ENCODE peak calls at places on chromosome 1, in six cellular contexts. I, A, D, X, B and L are unnamed samples.
A peak's percentile ranks its signal among the peaks of the same experiment; 100 is the strongest.

GRCh38 chr1:29539971-29540370 is 303.6 kb downstream of the PTPRU start:
- DNase-seq in D (no peak), B (no peak), A (no peak), X (no peak), I (no peak), L (no peak)

GRCh38 chr1:119635801-119636390 is 12.2 kb downstream of the ZNF697 start:
- DNase-seq in B (no peak), X (no peak), D (no peak), I (no peak), A (no peak), L (no peak)

GRCh38 chr1:54805981-54806381 is 4.9 kb upstream of the TTC22 start:
- DNase-seq in B (no peak), X (no peak), I (no peak), A (no peak), D (no peak), L (no peak)

GRCh38 chr1:84103197-84103992 is 40.7 kb upstream of the PRKACB start:
- DNase-seq in A (peak; percentile 94), D (peak; percentile 95), B (no peak), I (peak; percentile 46), X (peak; percentile 83), L (peak; percentile 92)

GRCh38 chr1:174692313-174692712 is 244.5 kb downstream of the GPR52 start:
- DNase-seq in A (peak; percentile 10), I (no peak), X (peak; percentile 5), D (peak; percentile 60), B (no peak), L (peak; percentile 41)

GRCh38 chr1:238581332-238581731 is 690.6 kb upstream of the ZP4 start:
- DNase-seq in A (no peak), X (no peak), D (no peak), I (no peak), B (no peak), L (no peak)

GRCh38 chr1:212607206-212607923 is 1.2 kb upstream of the ATF3 start:
- DNase-seq in I (peak; percentile 47), B (no peak), A (no peak), D (no peak), X (peak; percentile 46), L (no peak)

GRCh38 chr1:185406006-185406974 is 89.2 kb upstream of the IVNS1ABP start:
- DNase-seq in I (no peak), X (no peak), D (no peak), B (no peak), A (no peak), L (no peak)

GRCh38 chr1:167076136-167076710 is 14.0 kb downstream of the GPA33 start:
- DNase-seq in X (no peak), D (no peak), A (no peak), B (no peak), I (peak; percentile 44), L (no peak)

GRCh38 chr1:52294580-52294979 is 71.4 kb downstream of the CC2D1B start:
- DNase-seq in B (no peak), X (peak; percentile 39), I (no peak), D (no peak), A (no peak), L (no peak)

GRCh38 chr1:214719207-214719606 is 116.2 kb downstream of the CENPF start:
- DNase-seq in X (no peak), I (no peak), A (no peak), B (no peak), D (no peak), L (peak; percentile 23)

GRCh38 chr1:41239988-41240610 is 2.0 kb downstream of the SCMH1 start:
- DNase-seq in X (peak; percentile 59), I (no peak), D (peak; percentile 28), B (no peak), A (peak; percentile 50), L (peak; percentile 78)

GRCh38 chr1:239367417-239367816 is 19.0 kb upstream of the CHRM3 start:
- DNase-seq in B (no peak), D (no peak), I (no peak), A (no peak), X (no peak), L (no peak)

DNA sequence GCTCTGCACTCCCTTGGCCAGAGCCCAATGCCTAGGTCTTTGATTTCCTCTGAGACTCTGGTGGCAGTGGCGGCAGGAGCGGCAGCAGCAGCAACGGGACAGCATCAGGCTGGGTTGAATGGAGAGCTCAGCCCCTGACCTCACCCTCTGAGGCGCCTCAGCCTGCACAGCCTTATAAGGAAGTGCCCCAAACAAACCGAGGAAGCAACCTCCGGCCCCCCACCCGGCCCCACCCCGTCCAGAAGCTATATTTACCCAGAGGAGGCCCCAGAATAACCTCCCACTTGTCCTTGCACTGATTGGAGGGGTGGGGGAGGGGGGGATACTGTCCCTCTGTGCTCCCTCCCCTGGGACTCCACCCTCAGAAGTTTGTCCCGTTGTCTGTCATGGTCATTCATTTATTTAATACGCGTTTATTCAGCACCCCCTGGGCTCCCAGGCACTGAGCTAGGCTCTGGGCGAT is 12.2 kb downstream of the NES start:
- DNase-seq in I (peak; percentile 50), X (no peak), B (no peak), D (peak; percentile 91), A (peak; percentile 54), L (peak; percentile 26)
- H3K9ac ChIP-seq in I (no peak overlapping the region), X (no peak overlapping the region), B (no peak overlapping the region), D (peak overlapping the region; percentile 44), A (no peak overlapping the region), L (peak overlapping the region; percentile 42)

DNA sequence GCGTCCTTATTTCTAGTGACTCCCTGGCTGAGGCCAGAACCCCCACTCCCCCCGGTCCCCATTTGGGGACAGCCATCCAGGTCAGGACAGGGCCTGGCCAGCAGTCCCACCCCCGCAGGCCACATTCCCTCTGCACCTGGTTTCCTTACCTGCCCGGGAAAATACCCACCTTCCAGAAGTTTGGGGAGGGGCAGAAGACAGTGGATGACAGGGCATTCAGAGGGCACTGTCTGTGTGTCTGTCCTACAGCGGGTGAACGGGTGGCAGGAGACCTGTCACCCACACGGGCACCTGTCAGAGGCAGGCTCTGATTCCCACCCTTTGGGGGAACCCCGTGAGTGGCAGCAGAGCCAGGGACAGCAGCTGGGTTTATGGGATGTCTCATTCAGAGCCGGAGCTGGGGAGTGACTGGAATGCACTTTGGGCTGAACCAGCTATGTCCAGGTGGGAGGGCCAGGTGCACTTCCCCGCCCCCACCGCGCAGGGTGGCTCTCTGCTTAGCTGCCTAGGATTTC is 2.0 kb downstream of the ARHGEF16 start:
- DNase-seq in D (no peak), I (no peak), A (no peak), X (no peak), B (no peak), L (no peak)
- H3K4me2 ChIP-seq in D (no peak overlapping the region), I (no peak overlapping the region), A (no peak overlapping the region), X (no peak overlapping the region), B (no peak overlapping the region), L (no peak overlapping the region)

GRCh38 chr1:95407146-95407863 is 173.3 kb downstream of the RWDD3 start:
- DNase-seq in I (peak; percentile 10), X (no peak), B (no peak), D (peak; percentile 93), A (no peak), L (no peak)

GRCh38 chr1:95406279-95406678 is 172.3 kb downstream of the RWDD3 start:
- DNase-seq in I (no peak), A (no peak), X (no peak), D (no peak), B (no peak), L (no peak)

GRCh38 chr1:95408506-95409136 is 174.6 kb downstream of the RWDD3 start:
- DNase-seq in D (peak; percentile 68), I (peak; percentile 22), B (no peak), X (no peak), A (no peak), L (no peak)

GRCh38 chr1:95409901-95410300 is 175.9 kb downstream of the RWDD3 start:
- DNase-seq in D (no peak), B (no peak), X (no peak), I (no peak), A (no peak), L (no peak)

DNA sequence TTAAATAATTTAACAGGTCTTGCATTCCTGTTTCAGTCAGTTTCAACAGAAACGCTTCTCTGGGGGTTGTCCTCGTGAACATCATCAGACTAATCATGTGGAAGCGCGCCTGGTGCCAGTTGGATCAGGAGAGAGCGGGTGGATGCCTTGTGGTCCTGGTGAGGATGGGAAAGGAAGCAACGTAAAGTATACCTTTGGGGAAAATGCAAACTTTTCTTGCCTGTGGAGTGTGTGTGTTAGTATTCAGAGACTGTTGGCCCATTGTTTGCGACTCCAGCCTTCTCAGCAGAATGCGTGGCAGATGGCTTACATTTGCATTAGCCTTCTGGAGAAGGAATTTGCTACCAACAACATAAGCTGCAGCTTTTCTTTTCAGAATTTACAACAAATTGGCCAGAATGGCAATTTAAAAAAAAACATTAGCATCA is 173.9 kb downstream of the RWDD3 start:
- DNase-seq in X (no peak), I (peak; percentile 64), A (no peak), B (no peak), D (peak; percentile 83), L (no peak)
- H3K9ac ChIP-seq in X (no peak overlapping the region), I (no peak overlapping the region), A (no peak overlapping the region), B (no peak overlapping the region), D (peak overlapping the region; percentile 8), L (no peak overlapping the region)

DNA sequence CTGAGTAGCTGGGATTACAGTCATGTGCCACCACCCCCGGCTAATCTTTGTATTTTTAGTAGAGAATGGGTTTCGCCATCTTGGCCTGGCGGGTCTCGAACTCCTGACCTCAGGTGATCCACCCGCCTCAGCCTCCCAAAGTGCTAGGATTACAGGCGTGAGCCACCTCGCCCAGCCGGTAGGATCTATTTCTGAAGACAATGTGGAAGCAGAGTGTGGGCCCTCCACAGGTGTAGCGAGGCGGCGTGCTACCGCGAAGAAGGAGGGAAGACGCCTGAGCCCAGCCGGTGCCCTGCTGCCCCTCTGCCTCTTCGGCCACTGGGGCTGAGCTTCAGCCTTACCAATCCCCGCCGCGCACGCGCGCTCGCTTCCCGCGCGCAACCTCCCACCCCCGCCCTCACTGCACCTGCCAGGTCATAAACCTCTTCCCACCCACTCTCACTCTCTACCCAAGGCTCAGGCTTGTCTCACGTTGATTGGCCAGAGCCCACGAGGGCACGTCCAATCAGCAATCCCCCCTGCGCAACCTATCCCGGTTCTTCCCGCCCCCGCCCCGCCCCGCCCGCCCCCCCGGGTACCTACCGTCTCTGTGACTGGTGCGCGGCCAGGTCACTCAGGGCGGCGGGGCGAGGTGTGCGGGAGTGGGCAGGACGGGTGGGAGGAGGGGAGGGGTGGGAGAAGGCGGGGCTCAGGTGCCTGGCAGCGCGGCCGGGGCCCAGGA is 409 bp upstream of the HOOK1 start:
- DNase-seq in X (peak; percentile 98), A (no peak), B (peak; percentile 94), I (peak; percentile 94), D (peak; percentile 99), L (peak; percentile 12)
- H3K4me2 ChIP-seq in X (peak overlapping the region; percentile 86), A (no peak overlapping the region), B (peak overlapping the region; percentile 54), I (peak overlapping the region; percentile 85), D (peak overlapping the region; percentile 54), L (no peak overlapping the region)